ENCODE peak calls at places on chromosomes 16 and 17, in five cellular contexts. N, D, R, X and H are unnamed samples.

GRCh38 chr16:54504372-54504771 is 217.8 kb upstream of the IRX3 start:
- DNase-seq in N (no peak), D (no peak), R (no peak), X (no peak), H (no peak)

GRCh38 chr16:4182581-4183257 is 59.2 kb downstream of the SRL start:
- DNase-seq in N (no peak), D (peak; percentile 49), R (no peak), X (no peak), H (no peak)

GRCh38 chr16:50384500-50385122 is 15.8 kb upstream of the BRD7 start:
- DNase-seq in N (no peak), D (no peak), R (no peak), X (no peak), H (no peak)

GRCh38 chr17:79272666-79273219 is 198.1 kb downstream of the ENGASE start:
- DNase-seq in N (no peak), D (no peak), R (no peak), X (peak; percentile 53), H (peak; percentile 31)

GRCh38 chr16:81143921-81144471 is 47.8 kb upstream of the GCSH start:
- DNase-seq in N (no peak), D (no peak), R (no peak), X (no peak), H (peak; percentile 97)

GRCh38 chr17:34169501-34169900 is 85.6 kb upstream of the CCL2 start:
- DNase-seq in N (no peak), D (no peak), R (no peak), X (no peak), H (no peak)

GRCh38 chr17:68053237-68054030 is 17.9 kb downstream of the KPNA2 start:
- DNase-seq in N (no peak), D (no peak), R (peak; percentile 20), X (no peak), H (no peak)

GRCh38 chr16:27436921-27437650 is 35.1 kb downstream of the IL21R start:
- DNase-seq in N (no peak), D (no peak), R (no peak), X (no peak), H (no peak)

GRCh38 chr16:56482667-56483236 is 31.4 kb downstream of the OGFOD1 start:
- DNase-seq in N (no peak), D (no peak), R (no peak), X (no peak), H (no peak)

DNA sequence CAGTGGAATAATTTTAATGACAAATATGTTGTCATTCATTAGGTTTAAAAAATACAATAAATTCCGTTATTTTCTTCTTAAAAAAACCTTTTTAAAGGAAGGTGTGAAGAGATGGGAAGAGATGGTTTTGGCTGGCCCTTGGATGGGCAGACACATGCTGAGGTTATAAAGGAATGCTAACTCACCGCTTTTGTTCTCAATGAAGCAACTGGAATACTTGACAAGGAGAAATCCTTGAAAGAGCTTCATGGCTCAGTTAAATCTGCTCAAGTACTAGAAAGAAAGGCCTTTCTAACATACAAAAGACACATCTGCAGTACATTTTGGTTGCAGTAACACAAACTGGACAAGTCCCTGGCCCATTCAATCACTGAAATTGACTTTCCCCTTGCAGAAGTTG is 158.3 kb upstream of the KCNJ16 start:
- DNase-seq in N (no peak), D (no peak), R (no peak), X (no peak), H (no peak)
- H3K27ac ChIP-seq in N (no peak overlapping the region), D (no peak overlapping the region), R (no peak overlapping the region), X (no peak overlapping the region), H (no peak overlapping the region)

GRCh38 chr17:40318835-40319332 is 9.9 kb downstream of the RARA start:
- DNase-seq in N (no peak), D (no peak), R (no peak), X (no peak), H (no peak)

GRCh38 chr17:40317880-40318834 is 9.2 kb downstream of the RARA start:
- DNase-seq in N (peak; percentile 95), D (peak; percentile 96), R (peak; percentile 94), X (peak; percentile 94), H (peak; percentile 91)

GRCh38 chr17:40321502-40322416 is 12.8 kb downstream of the RARA start:
- DNase-seq in N (no peak), D (peak; percentile 84), R (no peak), X (no peak), H (no peak)

GRCh38 chr17:40320771-40321501 is 12.0 kb downstream of the RARA start:
- DNase-seq in N (no peak), D (no peak), R (no peak), X (no peak), H (no peak)

DNA sequence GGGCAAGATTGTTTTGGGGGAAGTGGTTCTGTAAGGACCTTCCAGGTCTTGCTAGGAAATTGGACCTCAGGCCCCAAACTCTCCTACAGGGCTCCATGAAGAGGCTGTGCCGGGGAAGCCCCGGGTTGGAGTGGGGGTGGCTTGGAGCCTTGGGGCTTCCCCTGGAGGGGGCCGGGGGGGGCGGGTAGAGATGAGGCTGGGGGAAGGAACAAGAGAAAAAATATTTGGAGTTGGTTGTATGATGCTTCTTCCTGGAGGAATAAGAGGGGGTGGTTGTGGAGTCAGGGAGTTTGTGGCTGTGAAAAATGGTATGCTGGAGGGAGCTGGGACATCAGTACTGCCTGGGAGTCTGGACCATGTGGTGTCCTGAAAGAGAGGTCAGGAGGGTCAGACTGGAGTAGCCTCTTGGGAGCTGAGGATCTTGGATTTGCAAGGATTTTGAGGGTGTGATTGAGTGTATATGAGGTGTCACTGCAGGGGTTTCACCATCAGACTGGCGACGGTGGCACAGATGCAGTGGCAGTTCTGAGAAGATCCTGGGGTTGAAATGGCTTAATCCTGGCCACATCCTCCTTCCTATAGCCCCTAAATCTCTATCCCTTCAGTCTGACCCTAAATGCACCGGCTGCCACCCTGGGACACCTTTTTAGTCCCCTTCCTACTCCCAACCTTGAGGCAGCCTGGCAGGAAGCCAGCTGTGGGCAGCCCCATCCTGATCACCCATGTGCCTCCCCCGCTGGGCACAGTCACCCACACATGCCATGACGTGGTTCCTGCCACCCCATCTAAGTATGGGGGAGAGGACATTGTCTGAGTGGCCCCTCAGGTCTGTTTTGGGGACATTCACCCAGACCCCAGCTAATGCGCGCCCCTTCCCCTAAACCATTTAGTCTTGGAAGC is 10.9 kb downstream of the RARA start:
- DNase-seq in N (peak; percentile 77), D (no peak), R (no peak), X (no peak), H (no peak)
- H3K27ac ChIP-seq in N (peak overlapping the region; percentile 99), D (peak overlapping the region; percentile 99), R (no peak overlapping the region), X (no peak overlapping the region), H (no peak overlapping the region)

DNA sequence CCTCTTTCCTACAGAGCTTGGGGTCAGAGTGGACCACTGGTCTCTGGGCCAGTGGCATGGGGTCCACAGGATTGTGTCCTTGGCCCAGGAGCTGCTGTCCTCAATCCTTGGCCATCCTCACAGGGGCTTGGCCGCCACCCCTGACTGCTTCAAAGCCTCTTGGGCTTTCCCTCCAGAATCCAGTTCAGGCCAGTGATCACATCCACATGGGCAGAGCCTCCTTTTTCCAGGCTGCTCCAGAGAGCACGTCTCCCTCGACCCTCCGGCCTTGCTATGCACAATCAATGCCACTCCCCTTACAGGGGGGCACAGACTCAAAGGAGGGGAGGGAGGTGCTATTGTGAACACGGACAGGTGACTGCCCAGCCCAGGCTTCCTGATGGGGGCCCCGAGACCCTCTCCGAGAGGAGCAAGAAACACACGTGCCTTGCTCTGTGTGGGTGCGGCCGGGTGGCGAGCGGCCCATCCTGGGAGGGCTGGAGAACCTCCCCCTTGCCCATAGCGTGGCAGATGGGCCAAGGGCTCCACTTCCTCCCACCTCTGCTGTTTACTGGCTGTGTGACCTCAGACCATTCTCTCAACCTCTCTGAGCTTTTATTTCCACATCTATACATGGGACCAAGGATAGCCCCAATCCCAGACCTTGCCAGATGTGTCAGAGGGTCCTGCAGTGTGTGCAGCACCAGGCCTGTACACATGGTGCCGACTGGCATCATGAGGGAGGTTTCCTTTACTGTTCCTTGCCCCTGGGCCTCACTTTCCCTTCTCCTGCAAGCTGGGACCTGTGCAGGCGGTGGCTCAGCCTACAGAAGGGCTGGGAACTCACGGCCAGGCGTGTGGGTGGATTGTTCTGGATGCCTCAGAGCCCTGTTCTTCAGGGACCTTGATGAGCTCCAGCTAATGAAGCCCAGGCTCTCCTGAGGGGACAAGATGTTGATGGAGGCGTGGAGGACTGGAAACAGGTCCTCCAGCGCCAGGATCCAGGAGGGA is 229.0 kb upstream of the GSE1 start:
- DNase-seq in N (no peak), D (peak; percentile 58), R (no peak), X (no peak), H (peak; percentile 73)
- H3K27ac ChIP-seq in N (no peak overlapping the region), D (no peak overlapping the region), R (no peak overlapping the region), X (no peak overlapping the region), H (no peak overlapping the region)

DNA sequence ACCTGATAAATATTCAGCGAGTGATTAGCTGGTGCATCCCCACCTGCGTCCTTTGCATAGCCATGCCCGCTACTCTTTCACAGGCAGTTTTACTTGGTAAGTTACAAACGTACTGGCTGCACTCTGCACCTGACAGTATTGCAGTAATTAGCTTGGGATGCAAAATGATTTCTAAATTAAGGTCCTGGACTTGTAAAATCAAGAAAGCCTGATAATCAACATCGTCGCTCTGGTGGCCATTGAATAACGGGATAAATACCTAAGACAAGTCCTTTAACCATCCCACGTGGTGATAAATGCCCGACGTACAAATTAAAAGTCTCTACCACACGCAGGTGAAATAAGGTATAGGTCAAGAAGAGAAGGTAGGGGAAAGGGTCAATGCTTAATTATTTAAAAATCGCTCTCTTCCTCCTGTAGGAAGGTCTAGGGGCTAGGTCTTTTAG is 972 bp upstream of the PRKCA start:
- DNase-seq in N (no peak), D (no peak), R (no peak), X (no peak), H (no peak)
- H3K27ac ChIP-seq in N (no peak overlapping the region), D (no peak overlapping the region), R (no peak overlapping the region), X (no peak overlapping the region), H (no peak overlapping the region)

GRCh38 chr17:41063449-41063848 is 2.2 kb downstream of the KRTAP2-4 start:
- DNase-seq in N (no peak), D (no peak), R (no peak), X (no peak), H (no peak)

GRCh38 chr17:41064301-41064700 is 1.4 kb downstream of the KRTAP2-4 start:
- DNase-seq in N (no peak), D (no peak), R (no peak), X (no peak), H (no peak)

GRCh38 chr17:41058741-41059140 is 1.2 kb downstream of the KRTAP2-3 start:
- DNase-seq in N (no peak), D (no peak), R (no peak), X (no peak), H (no peak)

GRCh38 chr17:41060052-41060604 is at the start of gene KRTAP2-3:
- DNase-seq in N (no peak), D (no peak), R (peak; percentile 89), X (no peak), H (peak; percentile 99)

GRCh38 chr17:41061969-41062368 is 2.1 kb upstream of the KRTAP2-3 start:
- DNase-seq in N (no peak), D (no peak), R (peak; percentile 75), X (no peak), H (peak; percentile 93)
- H3K27ac ChIP-seq in N (no peak overlapping the region), D (no peak overlapping the region), R (peak overlapping the region; percentile 89), X (no peak overlapping the region), H (peak overlapping the region; percentile 28)

GRCh38 chr16:19805459-19806160 is 79.0 kb downstream of the GPRC5B start:
- DNase-seq in N (peak; percentile 31), D (no peak), R (no peak), X (no peak), H (peak; percentile 61)
- H3K27ac ChIP-seq in N (no peak overlapping the region), D (peak overlapping the region; percentile 37), R (no peak overlapping the region), X (peak overlapping the region; percentile 60), H (no peak overlapping the region)